ENCODE peak calls at places on chromosomes 7 and 10, in nine cellular contexts. W is right lobe of liver, Z is H9, G is upper lobe of right lung, H is AG09319, M is cardiac muscle cell, Q is astrocyte, E is coronary artery, C is kidney. J is an unnamed sample.

GRCh38 chr10:98041352-98042043 is 11.1 kb upstream of the CRTAC1 start:
- DNase-seq in G (peak; percentile 74), C (no peak), Z (peak; percentile 78), E (no peak), Q (peak; percentile 14), H (peak; percentile 4), M (peak; percentile 76), W (peak; percentile 69), J (peak; percentile 73)

GRCh38 chr10:133388973-133389818 is 4.8 kb upstream of the MTG1 start:
- DNase-seq in H (no peak), E (peak; percentile 54), C (peak; percentile 71), Q (no peak), Z (no peak), W (peak; percentile 44), G (peak; percentile 70), M (no peak), J (no peak)

GRCh38 chr7:140696024-140696678 is 357 bp upstream of the NDUFB2 start:
- DNase-seq in H (peak; percentile 66), E (no peak), W (peak; percentile 97), M (peak; percentile 97), Q (peak; percentile 79), G (peak; percentile 98), Z (peak; percentile 95), C (peak; percentile 98), J (peak; percentile 93)

GRCh38 chr10:94343159-94343558 is 19.6 kb downstream of the NOC3L start:
- DNase-seq in E (no peak), H (no peak), G (no peak), M (no peak), Z (no peak), W (no peak), Q (no peak), C (no peak), J (peak; percentile 56)

GRCh38 chr10:129305046-129305445 is 162.0 kb upstream of the MGMT start:
- DNase-seq in M (no peak), G (no peak), C (no peak), Q (no peak), W (no peak), Z (no peak), E (no peak), H (no peak), J (no peak)

GRCh38 chr7:8113184-8113583 is 144.6 kb downstream of the GLCCI1 start:
- DNase-seq in G (no peak), Z (no peak), W (no peak), C (no peak), M (no peak), Q (no peak), E (no peak), H (no peak), J (no peak)

GRCh38 chr7:111094387-111094786 is 3.5 kb downstream of the LRRN3 start:
- DNase-seq in M (no peak), W (no peak), Q (no peak), G (no peak), C (no peak), Z (no peak), H (no peak), E (no peak), J (no peak)

GRCh38 chr10:102612964-102613275 is 31.4 kb upstream of the TRIM8 start:
- DNase-seq in Q (no peak), M (no peak), G (no peak), W (no peak), C (peak; percentile 50), Z (no peak), E (no peak), H (no peak), J (no peak)

GRCh38 chr7:55019329-55019690 is 493 bp downstream of the EGFR start:
- DNase-seq in E (peak; percentile 85), Q (no peak), M (peak; percentile 46), Z (no peak), H (no peak), C (peak; percentile 93), G (peak; percentile 88), W (peak; percentile 67), J (no peak)

GRCh38 chr7:20249924-20250323 is 32.7 kb upstream of the MACC1 start:
- DNase-seq in E (no peak), W (no peak), G (no peak), M (no peak), Q (peak; percentile 92), H (peak; percentile 93), Z (no peak), C (no peak), J (peak; percentile 30)

GRCh38 chr7:4085937-4086691 is 596.0 kb upstream of the FOXK1 start:
- DNase-seq in H (no peak), W (no peak), G (no peak), Z (no peak), E (no peak), C (no peak), M (no peak), Q (no peak), J (no peak)

GRCh38 chr7:101899616-101900015 is 82.2 kb downstream of the CUX1 start:
- DNase-seq in H (no peak), E (no peak), G (no peak), M (no peak), Z (no peak), C (no peak), W (no peak), Q (no peak), J (no peak)

GRCh38 chr7:101901661-101902491 is 84.5 kb downstream of the CUX1 start:
- DNase-seq in W (no peak), Z (no peak), M (no peak), E (no peak), G (no peak), C (no peak), H (no peak), Q (peak; percentile 56), J (no peak)

GRCh38 chr7:101902680-101903504 is 85.5 kb downstream of the CUX1 start:
- DNase-seq in M (no peak), Z (no peak), Q (no peak), G (no peak), W (no peak), H (no peak), C (no peak), E (no peak), J (no peak)

GRCh38 chr7:101898019-101898575 is 80.7 kb downstream of the CUX1 start:
- DNase-seq in G (no peak), E (no peak), C (no peak), M (no peak), W (no peak), H (no peak), Q (no peak), Z (no peak), J (no peak)

GRCh38 chr7:101900103-101900502 is 82.7 kb downstream of the CUX1 start:
- DNase-seq in Z (no peak), Q (no peak), G (no peak), W (no peak), C (no peak), H (no peak), E (no peak), M (no peak), J (no peak)
- TF ChIP-seq CTCF in Z (no peak), Q (no peak), G (no peak), W (no peak), C (no peak), H (peak; percentile 7), E (no peak), M (no peak), J (no peak)

GRCh38 chr10:114402233-114402632 is 2.1 kb downstream of the AFAP1L2 start:
- DNase-seq in Z (no peak), Q (peak; percentile 14), C (no peak), M (no peak), H (no peak), E (no peak), G (no peak), W (no peak), J (no peak)

GRCh38 chr10:114404171-114405010 is at the start of gene AFAP1L2:
- DNase-seq in H (no peak), W (no peak), Z (peak; percentile 58), Q (no peak), G (no peak), E (no peak), C (peak; percentile 82), M (peak; percentile 64), J (no peak)

GRCh38 chr10:114402871-114403544 is 1.3 kb downstream of the AFAP1L2 start:
- DNase-seq in H (no peak), Q (peak; percentile 27), M (no peak), W (no peak), G (no peak), E (peak; percentile 73), Z (no peak), C (no peak), J (no peak)

GRCh38 chr10:114405011-114405350 is 679 bp upstream of the AFAP1L2 start:
- DNase-seq in H (no peak), Q (no peak), G (no peak), M (no peak), C (no peak), E (no peak), W (no peak), Z (peak; percentile 46), J (no peak)

DNA sequence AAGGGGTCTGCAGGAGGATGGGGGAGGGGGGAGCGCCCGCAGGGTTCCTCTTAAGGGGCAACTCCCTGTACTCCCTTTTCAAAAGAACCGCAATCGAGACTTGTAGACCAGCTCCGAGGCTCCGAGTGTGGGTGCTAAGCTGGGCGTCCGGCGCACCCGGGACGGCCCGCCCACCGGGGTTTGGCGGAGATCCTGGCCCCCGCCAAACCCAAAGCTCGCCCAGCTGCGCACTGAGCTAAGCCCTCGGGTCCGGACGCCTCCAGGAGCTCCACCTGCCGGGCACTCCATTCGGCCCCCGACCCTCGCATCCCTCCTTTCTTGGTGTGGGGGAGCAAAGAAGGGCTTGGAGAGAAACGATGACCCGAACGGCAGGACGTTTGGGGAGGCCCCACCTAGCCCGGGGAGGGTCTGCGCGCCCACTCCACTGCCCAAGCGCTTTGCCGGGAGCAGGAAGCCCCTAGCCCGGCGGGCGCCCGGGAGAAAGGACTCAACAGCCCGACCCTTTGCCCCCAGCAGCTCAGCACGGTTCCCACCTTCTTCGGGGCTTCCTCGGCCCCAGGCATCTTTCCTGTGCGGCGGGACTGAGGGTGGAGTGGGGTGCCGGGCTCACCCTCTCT is 649 bp downstream of the AFAP1L2 start:
- DNase-seq in Z (peak; percentile 70), M (peak; percentile 39), E (no peak), G (no peak), C (peak; percentile 79), H (no peak), Q (no peak), W (no peak), J (no peak)
- TF ChIP-seq CTCF in Z (peak; percentile 59), M (peak; percentile 22), E (no peak), G (peak; percentile 7), C (no peak), H (peak; percentile 9), Q (peak; percentile 9), W (no peak), J (peak; percentile 35)

DNA sequence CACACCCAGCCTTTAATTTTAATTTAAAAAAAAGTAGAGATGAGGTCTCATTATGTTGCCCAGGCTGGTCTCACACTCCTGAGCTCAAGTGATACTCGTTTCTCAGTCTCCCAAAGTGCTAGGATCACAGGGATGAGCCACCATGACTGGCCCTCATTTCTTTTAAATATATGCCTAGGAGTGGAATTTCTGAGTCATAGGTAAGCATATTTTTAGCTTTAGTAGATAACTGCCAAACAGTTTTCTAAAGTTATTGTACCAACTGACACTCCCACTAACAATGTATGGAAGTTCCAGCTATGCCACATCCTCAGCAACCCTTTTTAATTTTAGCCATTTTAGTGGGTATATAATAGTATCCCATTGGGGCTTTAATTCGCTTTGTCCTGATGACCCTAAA is 13.8 kb upstream of the PPIF start:
- DNase-seq in G (no peak), Q (peak; percentile 63), H (no peak), E (no peak), Z (no peak), M (no peak), C (no peak), W (no peak), J (peak; percentile 51)
- TF ChIP-seq CTCF in G (no peak), Q (no peak), H (no peak), E (no peak), Z (no peak), M (no peak), C (no peak), W (no peak), J (no peak)

GRCh38 chr7:159040146-159040545 is 104.5 kb downstream of the VIPR2 start:
- DNase-seq in E (no peak), M (no peak), G (no peak), Z (no peak), W (peak; percentile 33), H (no peak), C (no peak), Q (no peak), J (no peak)
- TF ChIP-seq CTCF in E (no peak), M (no peak), G (no peak), Z (no peak), W (no peak), H (no peak), C (no peak), Q (no peak), J (no peak)